ENCODE peak calls at places on chromosomes 3 and 15, in four cellular contexts. One of them, this sample, is unnamed.
A peak's percentile ranks its signal among the peaks of the same experiment; 100 is the strongest.

GRCh38 chr3:153749070-153749610 is 372.1 kb upstream of the ARHGEF26 start:
- DNase-seq in HepG2: no peak
- DNase-seq in K562: no peak
- DNase-seq in GM12878: no peak
- DNase-seq in this sample: no peak

GRCh38 chr3:137692803-137693431 is 71.2 kb upstream of the SOX14 start:
- DNase-seq in HepG2: peak; percentile 31
- DNase-seq in K562: peak; percentile 27
- DNase-seq in GM12878: peak; percentile 3
- DNase-seq in this sample: peak; percentile 80

GRCh38 chr15:60972301-60972700 is 256.8 kb downstream of the RORA start:
- DNase-seq in HepG2: no peak
- DNase-seq in K562: no peak
- DNase-seq in GM12878: no peak
- DNase-seq in this sample: no peak

GRCh38 chr3:149872589-149872988 is 59.6 kb downstream of the RNF13 start:
- DNase-seq in HepG2: no peak
- DNase-seq in K562: no peak
- DNase-seq in GM12878: no peak
- DNase-seq in this sample: no peak

GRCh38 chr3:8501388-8502131 is at the start of gene LMCD1:
- DNase-seq in HepG2: peak; percentile 93
- DNase-seq in K562: peak; percentile 67
- DNase-seq in GM12878: peak; percentile 64
- DNase-seq in this sample: peak; percentile 96

GRCh38 chr3:36850743-36851142 is 86.4 kb upstream of the DCLK3 start:
- DNase-seq in HepG2: no peak
- DNase-seq in K562: no peak
- DNase-seq in GM12878: no peak
- DNase-seq in this sample: no peak

GRCh38 chr3:11819146-11819545 is 27.5 kb downstream of the TAMM41 start:
- DNase-seq in HepG2: no peak
- DNase-seq in K562: no peak
- DNase-seq in GM12878: no peak
- DNase-seq in this sample: no peak

GRCh38 chr3:88318067-88318466 is 168.3 kb downstream of the C3orf38 start:
- DNase-seq in HepG2: no peak
- DNase-seq in K562: no peak
- DNase-seq in GM12878: no peak
- DNase-seq in this sample: no peak

GRCh38 chr3:197309528-197310361 is 11.3 kb upstream of the DLG1 start:
- DNase-seq in HepG2: no peak
- DNase-seq in K562: no peak
- DNase-seq in GM12878: no peak
- DNase-seq in this sample: no peak

GRCh38 chr3:114452176-114452744 is 158.4 kb downstream of the TIGIT start:
- DNase-seq in HepG2: no peak
- DNase-seq in K562: no peak
- DNase-seq in GM12878: no peak
- DNase-seq in this sample: no peak

GRCh38 chr3:23826382-23827061 is 20.8 kb downstream of the UBE2E1 start:
- DNase-seq in HepG2: no peak
- DNase-seq in K562: peak; percentile 42
- DNase-seq in GM12878: no peak
- DNase-seq in this sample: no peak

GRCh38 chr3:162376761-162377160 is 880.2 kb downstream of the OTOL1 start:
- DNase-seq in HepG2: no peak
- DNase-seq in K562: no peak
- DNase-seq in GM12878: no peak
- DNase-seq in this sample: no peak

GRCh38 chr3:47899495-47900108 is 96.7 kb downstream of the DHX30 start:
- DNase-seq in HepG2: no peak
- DNase-seq in K562: no peak
- DNase-seq in GM12878: no peak
- DNase-seq in this sample: no peak

GRCh38 chr15:67433495-67434099 is 87.3 kb upstream of the C15orf61 start:
- DNase-seq in HepG2: peak; percentile 24
- DNase-seq in K562: peak; percentile 71
- DNase-seq in GM12878: peak; percentile 15
- DNase-seq in this sample: peak; percentile 65

GRCh38 chr3:188889070-188889491 is 282.7 kb upstream of the TPRG1 start:
- DNase-seq in HepG2: no peak
- DNase-seq in K562: no peak
- DNase-seq in GM12878: no peak
- DNase-seq in this sample: no peak

GRCh38 chr15:43316007-43316968 is 14.1 kb downstream of the LCMT2 start:
- DNase-seq in HepG2: no peak
- DNase-seq in K562: no peak
- DNase-seq in GM12878: no peak
- DNase-seq in this sample: no peak

GRCh38 chr3:187765342-187765741 is 20.1 kb upstream of the BCL6 start:
- DNase-seq in HepG2: no peak
- DNase-seq in K562: no peak
- DNase-seq in GM12878: no peak
- DNase-seq in this sample: no peak

GRCh38 chr3:179148446-179149238 is 485 bp downstream of the PIK3CA start:
- DNase-seq in HepG2: peak; percentile 7
- DNase-seq in K562: peak; percentile 62
- DNase-seq in GM12878: no peak
- DNase-seq in this sample: peak; percentile 43

GRCh38 chr3:85652322-85652721 is 693.5 kb downstream of the CADM2 start:
- DNase-seq in HepG2: no peak
- DNase-seq in K562: no peak
- DNase-seq in GM12878: no peak
- DNase-seq in this sample: no peak

DNA sequence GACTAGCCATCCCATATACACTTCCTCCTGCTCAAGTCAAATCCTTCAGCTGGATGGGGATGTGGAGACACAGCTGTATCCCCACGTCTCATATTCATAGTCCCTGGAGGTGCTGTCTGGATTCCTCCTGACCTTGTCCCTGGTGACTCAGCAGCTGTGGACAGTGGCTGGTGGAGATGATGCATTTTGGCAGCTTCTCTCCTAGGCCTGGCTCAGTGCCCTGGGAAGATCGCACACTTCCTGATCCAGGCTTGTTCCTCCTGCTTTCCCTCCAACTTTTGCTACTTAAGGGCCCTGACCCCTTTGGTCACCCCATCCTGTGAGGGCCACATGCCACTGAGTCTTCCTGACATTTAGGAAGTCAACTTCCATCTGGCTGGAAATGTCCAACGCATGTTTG is 44.4 kb downstream of the ADAMTSL3 start:
- DNase-seq in HepG2: no peak
- DNase-seq in K562: no peak
- DNase-seq in GM12878: no peak
- DNase-seq in this sample: no peak
- TF ChIP-seq NR2C2 in HepG2: no peak
- TF ChIP-seq NR2C2 in K562: no peak
- TF ChIP-seq NR2C2 in GM12878: no peak
- TF ChIP-seq NR2C2 in this sample: no peak

GRCh38 chr3:124032881-124033359 is 41.0 kb upstream of the ROPN1 start:
- DNase-seq in HepG2: peak; percentile 51
- DNase-seq in K562: peak; percentile 78
- DNase-seq in GM12878: no peak
- DNase-seq in this sample: peak; percentile 93
- TF ChIP-seq NR2C2 in HepG2: no peak
- TF ChIP-seq NR2C2 in K562: no peak
- TF ChIP-seq NR2C2 in GM12878: no peak
- TF ChIP-seq NR2C2 in this sample: no peak

DNA sequence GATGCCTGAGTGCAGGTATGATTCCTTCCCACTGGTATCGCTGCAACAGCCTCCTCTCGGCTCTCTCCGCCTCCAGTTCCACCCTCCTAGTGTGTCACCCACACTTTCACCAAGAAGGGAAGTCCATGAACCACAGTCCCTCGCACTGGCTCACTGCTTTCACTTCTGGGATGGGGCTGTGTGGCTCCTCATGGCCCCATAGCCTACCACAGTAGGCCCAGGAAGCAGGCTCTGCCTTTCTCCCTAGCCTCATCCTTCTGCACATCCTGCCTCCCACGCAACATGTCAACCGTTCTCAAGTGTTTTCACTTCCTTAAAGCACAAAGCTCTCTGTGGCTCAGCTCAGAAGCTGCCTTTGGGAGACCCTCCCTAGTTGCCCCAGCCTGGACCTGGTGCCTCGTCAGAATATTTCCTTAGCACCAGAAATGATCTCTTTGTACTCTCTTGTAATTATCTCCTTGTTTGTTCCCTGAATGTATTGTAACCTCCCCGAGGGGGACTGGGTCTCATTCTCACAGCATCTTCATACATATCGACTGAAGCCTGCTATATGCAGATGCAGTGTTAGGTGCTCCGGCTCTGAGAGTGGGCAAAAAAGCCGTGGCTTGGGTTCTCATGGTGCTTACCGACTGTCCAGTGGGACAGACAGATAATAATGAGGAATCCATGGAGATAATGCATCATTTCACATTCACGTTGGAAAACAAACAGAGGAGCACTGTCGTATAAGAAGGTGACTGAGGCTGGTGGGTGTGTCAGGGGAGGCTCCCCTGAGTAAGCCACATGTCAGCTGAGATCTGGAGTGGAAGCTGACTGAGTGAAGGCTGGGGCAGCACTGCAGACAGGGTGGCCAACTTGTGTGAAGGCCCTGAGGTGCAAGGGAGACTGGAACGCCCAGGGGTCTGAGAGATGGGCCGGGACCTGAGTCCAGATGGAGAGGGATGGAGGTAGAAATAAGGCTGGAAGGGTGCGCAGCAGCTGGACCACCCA is 107.1 kb downstream of the DGKG start:
- DNase-seq in HepG2: no peak
- DNase-seq in K562: no peak
- DNase-seq in GM12878: peak; percentile 68
- DNase-seq in this sample: no peak
- TF ChIP-seq NR2C2 in HepG2: no peak
- TF ChIP-seq NR2C2 in K562: no peak
- TF ChIP-seq NR2C2 in GM12878: no peak
- TF ChIP-seq NR2C2 in this sample: no peak

GRCh38 chr3:127929818-127930217 is 14.8 kb downstream of the KBTBD12 start:
- DNase-seq in HepG2: no peak
- DNase-seq in K562: no peak
- DNase-seq in GM12878: no peak
- DNase-seq in this sample: no peak
- TF ChIP-seq NR2C2 in HepG2: no peak
- TF ChIP-seq NR2C2 in K562: no peak
- TF ChIP-seq NR2C2 in GM12878: no peak
- TF ChIP-seq NR2C2 in this sample: no peak

DNA sequence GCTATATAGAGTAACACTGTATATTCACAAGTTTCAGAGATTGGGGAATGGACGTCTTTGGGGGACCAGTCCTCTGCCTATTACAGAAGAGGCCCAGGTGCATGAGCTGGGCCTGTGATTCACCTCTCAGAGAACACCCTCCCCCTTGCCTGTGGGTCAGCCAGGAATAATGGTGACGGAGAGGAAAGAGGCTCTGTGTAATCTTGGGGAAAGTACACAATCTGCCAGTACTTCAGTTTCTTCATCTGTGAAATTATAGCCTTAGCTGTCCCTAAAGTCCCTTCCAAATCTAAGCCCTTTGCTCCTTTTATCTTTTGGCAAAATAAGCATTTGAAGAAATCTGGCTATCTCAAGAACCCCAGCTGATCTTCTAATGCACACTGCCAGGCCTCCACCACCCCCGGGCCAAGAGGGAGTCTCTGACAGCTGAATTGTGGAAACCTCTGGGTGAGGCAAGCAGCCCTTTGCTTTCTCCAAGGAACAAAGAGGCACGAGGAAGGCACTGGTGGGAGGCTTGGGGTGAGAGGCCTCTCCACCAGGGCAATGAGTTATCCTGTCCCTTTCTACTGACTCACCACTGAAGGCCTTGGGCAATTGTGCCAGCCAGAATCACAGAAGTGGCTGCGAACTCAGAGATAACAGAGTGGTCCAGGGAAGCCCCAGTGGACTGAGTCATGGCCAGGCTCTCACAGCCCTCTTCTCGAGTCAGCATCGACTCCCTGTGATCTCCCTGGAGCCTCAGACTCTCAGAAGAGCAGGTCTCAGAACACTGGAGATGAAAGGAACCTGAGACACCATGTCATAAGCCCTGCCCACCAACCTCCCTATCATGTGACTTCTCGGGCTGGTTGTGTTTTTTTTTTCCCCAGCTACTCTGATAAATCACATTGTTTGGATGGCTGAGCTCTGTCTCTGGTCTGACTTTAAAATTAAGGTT is 31.8 kb downstream of the CCNL1 start:
- DNase-seq in HepG2: peak; percentile 78
- DNase-seq in K562: peak; percentile 79
- DNase-seq in GM12878: no peak
- DNase-seq in this sample: no peak
- TF ChIP-seq NR2C2 in HepG2: no peak
- TF ChIP-seq NR2C2 in K562: peak; percentile 59
- TF ChIP-seq NR2C2 in GM12878: no peak
- TF ChIP-seq NR2C2 in this sample: no peak

GRCh38 chr3:33787328-33788009 is 11.0 kb upstream of the PDCD6IP start:
- DNase-seq in HepG2: peak; percentile 65
- DNase-seq in K562: peak; percentile 88
- DNase-seq in GM12878: no peak
- DNase-seq in this sample: peak; percentile 72
- TF ChIP-seq NR2C2 in HepG2: no peak
- TF ChIP-seq NR2C2 in K562: no peak
- TF ChIP-seq NR2C2 in GM12878: no peak
- TF ChIP-seq NR2C2 in this sample: no peak

GRCh38 chr3:69999191-70000027 is at the start of gene SAMMSON:
- DNase-seq in HepG2: no peak
- DNase-seq in K562: peak; percentile 94
- DNase-seq in GM12878: no peak
- DNase-seq in this sample: peak; percentile 52
- TF ChIP-seq NR2C2 in HepG2: no peak
- TF ChIP-seq NR2C2 in K562: no peak
- TF ChIP-seq NR2C2 in GM12878: no peak
- TF ChIP-seq NR2C2 in this sample: no peak